ENCODE peak calls at places on chromosomes 12 and 14, in four cellular contexts. R, N, D and J are unnamed samples.
A peak's percentile ranks its signal among the peaks of the same experiment; 100 is the strongest.

GRCh38 chr12:111440152-111440551 is 34.4 kb downstream of the SH2B3 start:
- DNase-seq in D (no peak), N (no peak), R (no peak), J (no peak)

GRCh38 chr12:65602579-65603295 is 221.5 kb upstream of the HMGA2 start:
- DNase-seq in R (no peak), D (peak; percentile 62), N (peak; percentile 84), J (peak; percentile 77)

GRCh38 chr12:40010899-40011774 is 94.7 kb downstream of the SLC2A13 start:
- DNase-seq in N (peak; percentile 75), D (peak; percentile 65), R (peak; percentile 35), J (peak; percentile 48)

GRCh38 chr14:71595441-71595840 is 336.8 kb upstream of the RGS6 start:
- DNase-seq in N (no peak), R (no peak), D (no peak), J (no peak)

GRCh38 chr12:131608740-131609665 is 101.9 kb upstream of the SFSWAP start:
- DNase-seq in D (peak; percentile 21), R (no peak), N (peak; percentile 78), J (peak; percentile 82)

GRCh38 chr12:116236148-116236731 is 41.3 kb downstream of the MED13L start:
- DNase-seq in D (peak; percentile 43), N (peak; percentile 76), R (peak; percentile 16), J (peak; percentile 25)

GRCh38 chr14:92408186-92408585 is 85.2 kb downstream of the SLC24A4 start:
- DNase-seq in N (no peak), D (no peak), R (no peak), J (no peak)

GRCh38 chr12:111932241-111932640 is 80.7 kb downstream of the TMEM116 start:
- DNase-seq in R (no peak), N (no peak), D (no peak), J (no peak)

GRCh38 chr12:101857043-101857558 is 20.3 kb upstream of the DRAM1 start:
- DNase-seq in D (no peak), N (no peak), R (no peak), J (no peak)

GRCh38 chr12:109822951-109823411 is 10.2 kb downstream of the TRPV4 start:
- DNase-seq in D (peak; percentile 73), N (no peak), R (no peak), J (no peak)

GRCh38 chr12:43847427-43847826 is 11.5 kb downstream of the TMEM117 start:
- DNase-seq in N (no peak), D (no peak), R (no peak), J (no peak)

GRCh38 chr12:5964913-5965900 is 20.1 kb upstream of the ANO2 start:
- DNase-seq in R (no peak), D (no peak), N (no peak), J (no peak)

GRCh38 chr14:104876251-104876699 is 11.2 kb downstream of the CEP170B start:
- DNase-seq in R (no peak), N (peak; percentile 53), D (no peak), J (peak; percentile 80)

GRCh38 chr12:89840162-89840922 is 131.7 kb upstream of the ATP2B1 start:
- DNase-seq in N (no peak), D (no peak), R (no peak), J (no peak)

GRCh38 chr12:26271889-26272492 is 76.6 kb downstream of the SSPN start:
- DNase-seq in N (peak; percentile 52), D (no peak), R (peak; percentile 69), J (no peak)

GRCh38 chr12:26273811-26274210 is 78.4 kb downstream of the SSPN start:
- DNase-seq in D (no peak), N (peak; percentile 49), R (no peak), J (no peak)

GRCh38 chr12:26275313-26276257 is 80.2 kb downstream of the SSPN start:
- DNase-seq in N (no peak), D (peak; percentile 32), R (no peak), J (no peak)

GRCh38 chr12:26276709-26277108 is 81.3 kb downstream of the SSPN start:
- DNase-seq in D (no peak), R (no peak), N (no peak), J (no peak)

GRCh38 chr12:26274441-26275312 is 79.3 kb downstream of the SSPN start:
- DNase-seq in R (peak; percentile 94), N (peak; percentile 91), D (peak; percentile 96), J (no peak)
- TF ChIP-seq ETV6 in R (no peak), N (no peak), D (peak; percentile 68), J (no peak)

DNA sequence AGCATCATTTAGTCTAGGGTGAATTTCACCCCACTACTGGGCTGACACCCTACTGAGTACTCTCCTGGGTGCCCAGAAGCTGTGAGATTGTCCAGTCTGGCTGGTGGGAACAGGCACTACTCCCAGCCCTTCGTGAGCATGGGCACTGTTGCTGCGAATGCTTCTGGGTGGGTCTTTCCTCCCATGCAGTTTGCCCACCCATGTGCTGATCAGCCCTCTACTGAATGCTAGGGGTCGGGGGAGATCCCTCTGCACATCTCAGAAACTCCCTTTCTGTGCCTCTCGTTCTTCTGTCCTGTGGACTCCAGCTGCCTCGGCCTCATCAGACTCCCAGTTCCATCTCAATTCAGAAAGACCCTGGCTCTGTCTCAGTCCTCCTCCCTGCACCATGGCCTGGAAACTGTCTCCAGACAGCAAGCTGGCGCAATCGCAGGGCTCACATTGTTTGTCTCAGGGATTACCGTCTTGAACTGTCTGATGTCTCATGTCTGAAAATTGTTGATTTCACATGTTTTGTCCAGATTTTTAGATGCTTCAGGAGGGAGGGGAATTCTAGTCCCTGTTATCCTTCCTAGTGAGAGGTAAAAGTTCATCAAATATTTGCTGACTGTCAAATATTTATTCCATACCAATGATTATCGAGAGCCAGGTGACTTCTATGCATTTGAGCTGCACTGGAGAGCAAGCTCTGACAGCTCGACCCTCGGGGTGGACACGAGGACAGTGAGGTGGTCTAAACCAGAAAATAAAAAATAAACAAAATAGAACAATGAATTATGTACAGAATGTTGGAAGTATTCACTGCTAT is 316.6 kb upstream of the RTL1 start:
- DNase-seq in N (no peak), R (no peak), D (no peak), J (no peak)
- TF ChIP-seq ETV6 in N (no peak), R (no peak), D (no peak), J (no peak)

GRCh38 chr12:51531982-51532497 is 59.0 kb upstream of the SCN8A start:
- DNase-seq in N (peak; percentile 75), R (peak; percentile 24), D (peak; percentile 43), J (peak; percentile 92)
- TF ChIP-seq ETV6 in N (no peak), R (no peak), D (no peak), J (peak; percentile 72)

GRCh38 chr12:41981013-41981412 is 163.7 kb downstream of the GXYLT1 start:
- DNase-seq in D (peak; percentile 48), N (no peak), R (no peak), J (no peak)

GRCh38 chr12:41980390-41980789 is 164.3 kb downstream of the GXYLT1 start:
- DNase-seq in R (no peak), N (no peak), D (no peak), J (no peak)

GRCh38 chr12:41983896-41984295 is 160.8 kb downstream of the GXYLT1 start:
- DNase-seq in D (no peak), N (no peak), R (no peak), J (no peak)

GRCh38 chr12:41983394-41983793 is 161.3 kb downstream of the GXYLT1 start:
- DNase-seq in R (no peak), D (no peak), N (no peak), J (no peak)

DNA sequence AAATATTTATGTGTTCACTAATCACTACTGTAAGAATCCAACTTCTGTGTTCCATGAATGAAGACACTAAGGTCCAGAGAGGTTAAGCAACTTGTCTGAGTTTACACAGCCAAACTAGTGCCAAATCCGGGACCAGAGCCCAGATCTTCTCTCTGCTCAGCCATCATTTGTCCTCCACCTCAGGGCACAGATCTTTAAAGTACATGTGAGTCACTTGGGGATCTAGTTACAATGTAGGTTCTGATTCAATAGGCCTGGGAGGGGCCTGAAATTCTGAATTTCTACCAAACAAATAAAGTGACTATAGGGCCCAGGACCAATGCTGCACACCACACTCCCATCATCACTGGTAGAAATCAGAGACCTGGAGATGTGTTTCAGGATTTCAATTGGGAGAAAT is 162.9 kb downstream of the GXYLT1 start:
- DNase-seq in R (no peak), D (no peak), N (no peak), J (no peak)
- TF ChIP-seq ETV6 in R (no peak), D (no peak), N (no peak), J (no peak)